ENCODE peak calls at places on chromosomes 3 and 15, in six cellular contexts. V, I, T, N, P and C are unnamed samples.

GRCh38 chr3:111151438-111151837 is 79.8 kb downstream of the NECTIN3 start:
- DNase-seq in T (no peak), I (no peak), V (peak; percentile 43), N (no peak), P (peak; percentile 40), C (peak; percentile 39)

GRCh38 chr3:12648384-12648959 is 15.4 kb downstream of the RAF1 start:
- DNase-seq in I (no peak), T (no peak), N (no peak), P (no peak), V (no peak), C (no peak)

GRCh38 chr15:39454189-39454986 is 126.5 kb upstream of the THBS1 start:
- DNase-seq in I (no peak), P (no peak), T (no peak), N (no peak), V (peak; percentile 50), C (no peak)

GRCh38 chr3:17823816-17824215 is 81.4 kb upstream of the TBC1D5 start:
- DNase-seq in I (no peak), V (no peak), P (no peak), T (no peak), N (no peak), C (no peak)

GRCh38 chr15:39828374-39828931 is 45.8 kb upstream of the FSIP1 start:
- DNase-seq in V (peak; percentile 49), N (no peak), I (no peak), P (peak; percentile 28), T (no peak), C (peak; percentile 15)

GRCh38 chr15:49155834-49156627 is 632 bp upstream of the COPS2 start:
- DNase-seq in N (no peak), V (peak; percentile 42), I (no peak), T (no peak), P (no peak), C (peak; percentile 19)

GRCh38 chr3:24316887-24317383 is 177.7 kb downstream of the THRB start:
- DNase-seq in N (no peak), V (peak; percentile 23), I (no peak), P (no peak), T (no peak), C (no peak)

GRCh38 chr15:66953523-66954229 is 111.7 kb upstream of the SMAD3 start:
- DNase-seq in T (no peak), N (no peak), P (no peak), I (no peak), V (no peak), C (no peak)

GRCh38 chr3:183265713-183266417 is 12.8 kb downstream of the B3GNT5 start:
- DNase-seq in P (peak; percentile 65), N (no peak), I (no peak), T (peak; percentile 75), V (peak; percentile 83), C (peak; percentile 90)